ENCODE peak calls at places on chromosomes 12 and 14, in seven cellular contexts. I, U, D, C, S, H and K are unnamed samples.
A peak's percentile ranks its signal among the peaks of the same experiment; 100 is the strongest.

GRCh38 chr12:95197636-95198035 is 19.6 kb downstream of the FGD6 start:
- DNase-seq in U (no peak), H (no peak), D (no peak), S (no peak), I (no peak), C (no peak), K (no peak)

GRCh38 chr14:90645842-90646443 is 170.3 kb downstream of the TTC7B start:
- DNase-seq in H (no peak), I (peak; percentile 95), D (peak; percentile 91), S (no peak), U (peak; percentile 60), C (peak; percentile 68), K (peak; percentile 80)

GRCh38 chr12:95319694-95320331 is 102.2 kb downstream of the VEZT start:
- DNase-seq in I (no peak), H (no peak), C (no peak), S (no peak), D (no peak), U (peak; percentile 10), K (peak; percentile 77)

GRCh38 chr14:105528197-105528858 is 1.9 kb downstream of the TMEM121 start:
- DNase-seq in D (peak; percentile 64), U (peak; percentile 62), C (no peak), I (peak; percentile 49), H (peak; percentile 47), S (peak; percentile 57), K (peak; percentile 57)

GRCh38 chr14:90060965-90061848 is 587 bp upstream of the KCNK13 start:
- DNase-seq in U (no peak), C (no peak), D (peak; percentile 64), I (peak; percentile 57), S (no peak), H (peak; percentile 13), K (no peak)

GRCh38 chr12:51752490-51752889 is 96.0 kb downstream of the FIGNL2 start:
- DNase-seq in I (peak; percentile 9), U (peak; percentile 94), C (no peak), D (no peak), S (peak; percentile 20), H (peak; percentile 88), K (peak; percentile 74)

GRCh38 chr14:42140001-42140400 is 533.3 kb downstream of the LRFN5 start:
- DNase-seq in S (no peak), H (peak; percentile 12), U (peak; percentile 54), D (no peak), I (no peak), C (no peak), K (no peak)

GRCh38 chr12:93662961-93663728 is 14.0 kb upstream of the CRADD start:
- DNase-seq in U (peak; percentile 33), I (no peak), H (no peak), D (no peak), C (no peak), S (no peak), K (no peak)

GRCh38 chr14:32565256-32565655 is 236.2 kb downstream of the AKAP6 start:
- DNase-seq in S (no peak), C (no peak), H (peak; percentile 29), D (no peak), U (no peak), I (no peak), K (no peak)

GRCh38 chr12:63915105-63915830 is 70.8 kb downstream of the SRGAP1 start:
- DNase-seq in I (peak; percentile 57), C (no peak), U (peak; percentile 71), S (no peak), D (no peak), H (peak; percentile 74), K (peak; percentile 77)

GRCh38 chr12:77402726-77403125 is 337.4 kb upstream of the E2F7 start:
- DNase-seq in C (no peak), S (no peak), H (no peak), I (no peak), D (no peak), U (peak; percentile 3), K (no peak)

GRCh38 chr14:71206766-71207371 is 299.6 kb downstream of the PCNX1 start:
- DNase-seq in U (peak; percentile 85), S (no peak), H (peak; percentile 52), I (no peak), C (no peak), D (no peak), K (no peak)

GRCh38 chr12:88258396-88258795 is 116.3 kb downstream of the TMTC3 start:
- DNase-seq in S (no peak), U (peak; percentile 47), C (no peak), D (no peak), H (no peak), I (no peak), K (no peak)

GRCh38 chr12:110913119-110914056 is 7.0 kb downstream of the MYL2 start:
- DNase-seq in C (no peak), H (no peak), U (no peak), D (no peak), S (no peak), I (no peak), K (no peak)

GRCh38 chr12:67890726-67891125 is 98.5 kb upstream of the IFNG-AS1 start:
- DNase-seq in H (no peak), C (no peak), S (no peak), U (no peak), D (no peak), I (no peak), K (no peak)

DNA sequence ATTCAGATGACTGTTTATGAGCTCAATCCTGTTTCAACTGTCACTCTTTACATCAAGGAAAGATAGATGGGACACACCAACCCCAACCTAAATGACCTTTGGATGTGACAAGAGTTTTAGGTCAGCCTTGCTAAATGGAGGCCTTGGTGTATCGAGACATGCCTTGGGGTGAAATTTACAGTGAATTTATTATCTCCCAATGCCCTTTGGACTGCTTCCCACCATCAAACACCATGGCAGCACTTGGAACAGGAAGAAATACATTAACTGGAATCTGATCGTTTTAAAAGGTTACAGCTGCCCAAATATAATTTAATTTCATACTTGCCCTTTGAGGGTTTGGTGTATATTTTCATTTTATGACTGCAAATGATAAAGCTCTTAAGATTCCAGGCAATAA is 327.6 kb downstream of the SOX5 start:
- DNase-seq in S (no peak), U (no peak), I (no peak), D (no peak), H (no peak), C (no peak), K (no peak)
- H3K79me1 ChIP-seq in S (no peaks in the 10 kb centered on the region), U (no peaks in the 10 kb centered on the region), I (no peaks in the 10 kb centered on the region), D (no peaks in the 10 kb centered on the region), H (no peaks in the 10 kb centered on the region), C (no peaks in the 10 kb centered on the region), K (no peaks in the 10 kb centered on the region)

DNA sequence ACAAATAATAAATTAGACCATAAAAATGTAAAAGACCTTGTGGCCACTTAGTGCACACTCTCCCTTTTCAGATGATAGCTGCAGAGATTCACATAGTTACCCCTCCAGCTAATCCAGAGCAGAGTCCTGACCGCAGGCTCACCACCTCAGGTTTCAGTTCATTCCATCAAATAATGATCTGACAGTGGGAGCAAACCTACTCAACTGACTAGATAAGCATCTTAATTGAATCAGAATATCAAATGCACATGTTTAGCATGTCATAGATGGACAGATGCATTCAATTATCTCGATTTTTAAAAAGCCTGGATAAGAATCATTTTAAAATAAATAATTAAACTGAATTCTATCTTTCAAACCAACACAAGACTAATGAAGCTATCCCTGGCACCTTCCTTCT is 242.3 kb upstream of the PDZRN4 start:
- DNase-seq in U (no peak), D (no peak), H (no peak), I (no peak), C (no peak), S (no peak), K (no peak)
- H4K8ac ChIP-seq in U (no peak overlapping the region), D (no peak overlapping the region), H (no peak overlapping the region), I (no peak overlapping the region), C (no peak overlapping the region), S (no peak overlapping the region), K (no peak overlapping the region)

DNA sequence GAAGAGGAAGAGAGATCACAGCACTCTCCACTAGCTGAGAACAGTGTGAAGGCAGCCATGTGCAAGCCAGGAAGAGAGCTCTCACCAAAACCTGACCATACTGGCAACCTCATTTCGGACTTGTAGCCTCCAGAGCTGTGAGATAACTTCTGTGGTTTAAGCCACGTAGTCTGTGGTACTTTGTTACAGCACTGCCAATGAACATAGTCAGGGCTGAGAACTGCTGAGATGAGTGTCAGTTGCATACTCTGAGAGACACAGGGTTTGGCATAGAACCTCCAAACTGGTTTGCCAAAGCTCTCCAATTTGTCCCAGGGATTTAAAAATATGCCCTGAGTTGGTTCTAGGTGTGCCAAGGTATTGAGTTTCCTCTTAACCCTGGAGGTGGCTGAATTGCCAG is 218.6 kb downstream of the ATP23 start:
- DNase-seq in C (no peak), H (no peak), S (no peak), D (no peak), U (no peak), I (no peak), K (no peak)
- H3K79me1 ChIP-seq in C (no peaks in the 10 kb centered on the region), H (no peaks in the 10 kb centered on the region), S (no peaks in the 10 kb centered on the region), D (no peaks in the 10 kb centered on the region), U (no peaks in the 10 kb centered on the region), I (no peaks in the 10 kb centered on the region), K (no peaks in the 10 kb centered on the region)

GRCh38 chr14:64158608-64159007 is 135.6 kb downstream of the ESR2 start:
- DNase-seq in S (no peak), U (no peak), C (no peak), H (no peak), I (no peak), D (no peak), K (no peak)
- H4K8ac ChIP-seq in S (no peak overlapping the region), U (no peak overlapping the region), C (no peak overlapping the region), H (no peak overlapping the region), I (no peak overlapping the region), D (no peak overlapping the region), K (no peak overlapping the region)

GRCh38 chr14:78359581-78359980 is 189.4 kb downstream of the NRXN3 start:
- DNase-seq in U (no peak), S (no peak), I (no peak), C (no peak), D (no peak), H (no peak), K (no peak)

GRCh38 chr14:78355109-78355508 is 184.9 kb downstream of the NRXN3 start:
- DNase-seq in D (no peak), I (peak; percentile 51), S (no peak), U (no peak), C (no peak), H (no peak), K (no peak)

GRCh38 chr14:78358631-78359030 is 188.5 kb downstream of the NRXN3 start:
- DNase-seq in C (no peak), I (no peak), U (no peak), H (no peak), S (no peak), D (no peak), K (no peak)

DNA sequence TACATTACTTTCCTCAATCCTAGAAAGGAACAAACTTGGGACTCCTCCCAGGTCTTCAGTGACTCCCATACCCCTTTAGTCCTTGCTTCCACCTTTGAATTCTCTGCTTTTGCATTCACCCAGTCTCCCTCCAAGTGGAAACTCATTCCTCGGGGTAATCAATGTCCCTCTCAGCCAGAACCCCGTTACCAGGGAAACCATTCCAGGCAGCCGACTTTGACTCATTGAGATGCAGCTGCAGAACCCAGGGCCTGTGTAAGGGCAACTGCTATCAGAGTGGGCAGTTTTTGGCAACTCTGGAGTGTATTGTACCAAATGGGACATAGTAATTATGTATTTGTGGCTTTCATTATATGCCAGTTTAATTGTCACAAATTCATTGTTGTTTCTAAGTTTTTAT is 186.2 kb downstream of the NRXN3 start:
- DNase-seq in U (no peak), D (no peak), C (no peak), S (peak; percentile 47), I (peak; percentile 21), H (no peak), K (no peak)
- H3K79me1 ChIP-seq in U (no peaks in the 10 kb centered on the region), D (no peaks in the 10 kb centered on the region), C (no peaks in the 10 kb centered on the region), S (no peaks in the 10 kb centered on the region), I (no peaks in the 10 kb centered on the region), H (no peaks in the 10 kb centered on the region), K (no peaks in the 10 kb centered on the region)

GRCh38 chr14:68104518-68104917 is 284.9 kb downstream of the RAD51B start:
- DNase-seq in H (peak; percentile 94), I (peak; percentile 93), D (no peak), C (no peak), S (no peak), U (peak; percentile 91), K (peak; percentile 64)
- H4K8ac ChIP-seq in H (no peak overlapping the region), I (no peak overlapping the region), D (no peak overlapping the region), C (no peak overlapping the region), S (no peak overlapping the region), U (peak overlapping the region; percentile 42), K (no peak overlapping the region)